ENCODE peak calls at places on chromosome 3, in six cellular contexts. Z is activated T-helper 1 cell treated with Interleukin-2 at 50 U/mL for 16 hours, J is LNCaP clone FGC, E is NCI-H1694 treated with DMSO at 0.1 percent for 48 hours, Y is EL, G is suprapubic skin. N is an unnamed sample.

GRCh38 chr3:127084401-127084990 is 101.6 kb downstream of the PLXNA1 start:
- DNase-seq in Z (no peak), J (no peak), E (no peak), Y (no peak), G (no peak), N (no peak)

GRCh38 chr3:187150599-187150998 is 11.3 kb upstream of the RPL39L start:
- DNase-seq in Z (peak; percentile 46), J (no peak), E (no peak), Y (peak; percentile 16), G (no peak), N (peak; percentile 24)

GRCh38 chr3:4341336-4341675 is 38.1 kb downstream of the SETMAR start:
- DNase-seq in Z (no peak), J (no peak), E (no peak), Y (no peak), G (no peak), N (no peak)

GRCh38 chr3:73624363-73625123 is at the start of gene PDZRN3:
- DNase-seq in Z (no peak), J (no peak), E (no peak), Y (peak; percentile 86), G (no peak), N (peak; percentile 44)

GRCh38 chr3:135966349-135966695 is 794 bp downstream of the PPP2R3A start:
- DNase-seq in Z (no peak), J (no peak), E (peak; percentile 27), Y (no peak), G (no peak), N (no peak)

GRCh38 chr3:150327678-150328667 is 80.1 kb upstream of the TSC22D2 start:
- DNase-seq in Z (no peak), J (no peak), E (no peak), Y (no peak), G (no peak), N (no peak)

GRCh38 chr3:167814441-167814951 is 79.0 kb downstream of the SERPINI1 start:
- DNase-seq in Z (no peak), J (peak; percentile 8), E (no peak), Y (peak; percentile 16), G (no peak), N (no peak)

GRCh38 chr3:178990293-178990692 is 81.3 kb downstream of the ZMAT3 start:
- DNase-seq in Z (no peak), J (no peak), E (no peak), Y (no peak), G (no peak), N (no peak)

GRCh38 chr3:15812183-15812582 is 14.4 kb upstream of the ANKRD28 start:
- DNase-seq in Z (no peak), J (no peak), E (peak; percentile 63), Y (peak; percentile 27), G (no peak), N (peak; percentile 63)

GRCh38 chr3:146277953-146278631 is 27.2 kb upstream of the PLSCR4 start:
- DNase-seq in Z (no peak), J (no peak), E (no peak), Y (peak; percentile 78), G (no peak), N (peak; percentile 15)

GRCh38 chr3:54046677-54047214 is 75.6 kb upstream of the CACNA2D3 start:
- DNase-seq in Z (no peak), J (no peak), E (no peak), Y (no peak), G (no peak), N (peak; percentile 5)

GRCh38 chr3:29937185-29937584 is 656.3 kb downstream of the RBMS3 start:
- DNase-seq in Z (no peak), J (peak; percentile 85), E (no peak), Y (peak; percentile 71), G (no peak), N (peak; percentile 82)

GRCh38 chr3:66256806-66257205 is 36.0 kb downstream of the SLC25A26 start:
- DNase-seq in Z (no peak), J (no peak), E (no peak), Y (no peak), G (no peak), N (peak; percentile 26)

GRCh38 chr3:183340222-183340621 is 87.2 kb downstream of the B3GNT5 start:
- DNase-seq in Z (no peak), J (no peak), E (no peak), Y (no peak), G (no peak), N (no peak)

GRCh38 chr3:3080309-3080708 is 29.9 kb downstream of the IL5RA start:
- DNase-seq in Z (no peak), J (no peak), E (no peak), Y (no peak), G (no peak), N (no peak)

GRCh38 chr3:29169456-29169855 is 111.4 kb upstream of the RBMS3 start:
- DNase-seq in Z (no peak), J (no peak), E (no peak), Y (no peak), G (no peak), N (no peak)

GRCh38 chr3:107740992-107741896 is 218.5 kb downstream of the BBX start:
- DNase-seq in Z (no peak), J (no peak), E (peak; percentile 46), Y (peak; percentile 19), G (no peak), N (peak; percentile 53)

GRCh38 chr3:20043825-20044224 is 3.6 kb downstream of the KAT2B start:
- DNase-seq in Z (no peak), J (no peak), E (no peak), Y (no peak), G (no peak), N (no peak)

GRCh38 chr3:188976407-188976806 is 195.4 kb upstream of the TPRG1 start:
- DNase-seq in Z (no peak), J (no peak), E (no peak), Y (no peak), G (no peak), N (no peak)

GRCh38 chr3:131705558-131706051 is 202.8 kb upstream of the MRPL3 start:
- DNase-seq in Z (no peak), J (no peak), E (no peak), Y (peak; percentile 35), G (no peak), N (peak; percentile 30)

GRCh38 chr3:29585368-29585767 is 304.5 kb downstream of the RBMS3 start:
- DNase-seq in Z (no peak), J (peak; percentile 56), E (no peak), Y (no peak), G (no peak), N (no peak)

GRCh38 chr3:16897254-16897926 is 12.6 kb downstream of the PLCL2 start:
- DNase-seq in Z (no peak), J (peak; percentile 23), E (peak; percentile 59), Y (peak; percentile 87), G (no peak), N (peak; percentile 71)

GRCh38 chr3:153051427-153052095 is 110.5 kb upstream of the RAP2B start:
- DNase-seq in Z (no peak), J (no peak), E (no peak), Y (peak; percentile 82), G (no peak), N (peak; percentile 95)

GRCh38 chr3:124700880-124701684 is 29.2 kb upstream of the UMPS start:
- DNase-seq in Z (no peak), J (no peak), E (no peak), Y (peak; percentile 29), G (no peak), N (peak; percentile 18)

GRCh38 chr3:184532940-184533732 is 28.4 kb upstream of the EPHB3 start:
- DNase-seq in Z (no peak), J (no peak), E (no peak), Y (no peak), G (peak; percentile 34), N (no peak)

GRCh38 chr3:122619040-122619439 is 41.6 kb downstream of the PARP15 start:
- DNase-seq in Z (no peak), J (no peak), E (no peak), Y (no peak), G (no peak), N (no peak)

GRCh38 chr3:152638707-152639450 is 196.1 kb upstream of the P2RY1 start:
- DNase-seq in Z (no peak), J (peak; percentile 28), E (no peak), Y (peak; percentile 3), G (no peak), N (no peak)

GRCh38 chr3:48565591-48566400 is 2.2 kb upstream of the UCN2 start:
- DNase-seq in Z (no peak), J (no peak), E (no peak), Y (peak; percentile 86), G (no peak), N (peak; percentile 86)

GRCh38 chr3:196684548-196685407 is 27.3 kb downstream of the CEP19 start:
- DNase-seq in Z (peak; percentile 39), J (no peak), E (peak; percentile 57), Y (peak; percentile 65), G (no peak), N (peak; percentile 72)

GRCh38 chr3:152720941-152721718 is 113.8 kb upstream of the P2RY1 start:
- DNase-seq in Z (no peak), J (no peak), E (no peak), Y (no peak), G (no peak), N (no peak)

GRCh38 chr3:49022751-49023171 is 840 bp downstream of the NDUFAF3 start:
- DNase-seq in Z (no peak), J (no peak), E (no peak), Y (peak; percentile 45), G (no peak), N (peak; percentile 60)